ENCODE peak calls at places on chromosomes 16 and 17, in nine cellular contexts. One of them, this sample, is unnamed.

GRCh38 chr16:56350491-56351405 is 74.6 kb downstream of the AMFR start:
- DNase-seq in activated CD4-positive, alpha-beta T cell treated with anti-CD3 and anti-CD28 coated beads, Interleukin-2, amount 10 ng/mL, durations not matched to agents 7 days and 5 days: no peak
- DNase-seq in ELR: no peak
- DNase-seq in HEK293T: no peak
- DNase-seq in effector memory CD4-positive, alpha-beta T cell: no peak
- DNase-seq in myocyte: no peak
- DNase-seq in A172: no peak
- DNase-seq in T1000: no peak
- DNase-seq in stimulated activated CD4-positive, alpha-beta T cell treated with anti-CD3 and anti-CD28 coated beads, Interleukin-15, amount 100 ng/mL, for 24 hours: no peak
- DNase-seq in this sample: no peak

GRCh38 chr17:3866269-3866668 is 20.2 kb upstream of the NCBP3 start:
- DNase-seq in activated CD4-positive, alpha-beta T cell treated with anti-CD3 and anti-CD28 coated beads, Interleukin-2, amount 10 ng/mL, durations not matched to agents 7 days and 5 days: no peak
- DNase-seq in ELR: no peak
- DNase-seq in HEK293T: no peak
- DNase-seq in effector memory CD4-positive, alpha-beta T cell: no peak
- DNase-seq in myocyte: no peak
- DNase-seq in A172: no peak
- DNase-seq in T1000: no peak
- DNase-seq in stimulated activated CD4-positive, alpha-beta T cell treated with anti-CD3 and anti-CD28 coated beads, Interleukin-15, amount 100 ng/mL, for 24 hours: no peak
- DNase-seq in this sample: no peak

GRCh38 chr16:50942143-50942542 is 200.3 kb downstream of the CYLD start:
- DNase-seq in activated CD4-positive, alpha-beta T cell treated with anti-CD3 and anti-CD28 coated beads, Interleukin-2, amount 10 ng/mL, durations not matched to agents 7 days and 5 days: no peak
- DNase-seq in ELR: no peak
- DNase-seq in HEK293T: no peak
- DNase-seq in effector memory CD4-positive, alpha-beta T cell: no peak
- DNase-seq in myocyte: no peak
- DNase-seq in A172: no peak
- DNase-seq in T1000: no peak
- DNase-seq in stimulated activated CD4-positive, alpha-beta T cell treated with anti-CD3 and anti-CD28 coated beads, Interleukin-15, amount 100 ng/mL, for 24 hours: no peak
- DNase-seq in this sample: no peak

GRCh38 chr16:84115919-84116719 is 623 bp downstream of the MBTPS1 start:
- DNase-seq in activated CD4-positive, alpha-beta T cell treated with anti-CD3 and anti-CD28 coated beads, Interleukin-2, amount 10 ng/mL, durations not matched to agents 7 days and 5 days: peak
- DNase-seq in ELR: peak
- DNase-seq in HEK293T: no peak
- DNase-seq in effector memory CD4-positive, alpha-beta T cell: peak
- DNase-seq in myocyte: no peak
- DNase-seq in A172: peak
- DNase-seq in T1000: no peak
- DNase-seq in stimulated activated CD4-positive, alpha-beta T cell treated with anti-CD3 and anti-CD28 coated beads, Interleukin-15, amount 100 ng/mL, for 24 hours: peak
- DNase-seq in this sample: peak

GRCh38 chr17:78412403-78412802 is 34.0 kb downstream of the PGS1 start:
- DNase-seq in activated CD4-positive, alpha-beta T cell treated with anti-CD3 and anti-CD28 coated beads, Interleukin-2, amount 10 ng/mL, durations not matched to agents 7 days and 5 days: peak
- DNase-seq in ELR: peak
- DNase-seq in HEK293T: peak
- DNase-seq in effector memory CD4-positive, alpha-beta T cell: no peak
- DNase-seq in myocyte: peak
- DNase-seq in A172: no peak
- DNase-seq in T1000: no peak
- DNase-seq in stimulated activated CD4-positive, alpha-beta T cell treated with anti-CD3 and anti-CD28 coated beads, Interleukin-15, amount 100 ng/mL, for 24 hours: peak
- DNase-seq in this sample: peak

GRCh38 chr17:65742433-65743312 is 181.2 kb upstream of the AXIN2 start:
- DNase-seq in activated CD4-positive, alpha-beta T cell treated with anti-CD3 and anti-CD28 coated beads, Interleukin-2, amount 10 ng/mL, durations not matched to agents 7 days and 5 days: no peak
- DNase-seq in ELR: peak
- DNase-seq in HEK293T: no peak
- DNase-seq in effector memory CD4-positive, alpha-beta T cell: no peak
- DNase-seq in myocyte: peak
- DNase-seq in A172: peak
- DNase-seq in T1000: peak
- DNase-seq in stimulated activated CD4-positive, alpha-beta T cell treated with anti-CD3 and anti-CD28 coated beads, Interleukin-15, amount 100 ng/mL, for 24 hours: no peak
- DNase-seq in this sample: peak

GRCh38 chr17:45396496-45397205 is 36.0 kb downstream of the ARHGAP27 start:
- DNase-seq in activated CD4-positive, alpha-beta T cell treated with anti-CD3 and anti-CD28 coated beads, Interleukin-2, amount 10 ng/mL, durations not matched to agents 7 days and 5 days: no peak
- DNase-seq in ELR: no peak
- DNase-seq in HEK293T: no peak
- DNase-seq in effector memory CD4-positive, alpha-beta T cell: no peak
- DNase-seq in myocyte: no peak
- DNase-seq in A172: no peak
- DNase-seq in T1000: no peak
- DNase-seq in stimulated activated CD4-positive, alpha-beta T cell treated with anti-CD3 and anti-CD28 coated beads, Interleukin-15, amount 100 ng/mL, for 24 hours: no peak
- DNase-seq in this sample: no peak

GRCh38 chr17:77836557-77837041 is 121.9 kb upstream of the TNRC6C start:
- DNase-seq in activated CD4-positive, alpha-beta T cell treated with anti-CD3 and anti-CD28 coated beads, Interleukin-2, amount 10 ng/mL, durations not matched to agents 7 days and 5 days: no peak
- DNase-seq in ELR: peak
- DNase-seq in HEK293T: no peak
- DNase-seq in effector memory CD4-positive, alpha-beta T cell: no peak
- DNase-seq in myocyte: no peak
- DNase-seq in A172: peak
- DNase-seq in T1000: no peak
- DNase-seq in stimulated activated CD4-positive, alpha-beta T cell treated with anti-CD3 and anti-CD28 coated beads, Interleukin-15, amount 100 ng/mL, for 24 hours: peak
- DNase-seq in this sample: peak

GRCh38 chr16:14527411-14528044 is 102.5 kb downstream of the PARN start:
- DNase-seq in activated CD4-positive, alpha-beta T cell treated with anti-CD3 and anti-CD28 coated beads, Interleukin-2, amount 10 ng/mL, durations not matched to agents 7 days and 5 days: no peak
- DNase-seq in ELR: no peak
- DNase-seq in HEK293T: no peak
- DNase-seq in effector memory CD4-positive, alpha-beta T cell: no peak
- DNase-seq in myocyte: peak
- DNase-seq in A172: no peak
- DNase-seq in T1000: no peak
- DNase-seq in stimulated activated CD4-positive, alpha-beta T cell treated with anti-CD3 and anti-CD28 coated beads, Interleukin-15, amount 100 ng/mL, for 24 hours: no peak
- DNase-seq in this sample: peak

GRCh38 chr16:2817496-2818277 is 650 bp downstream of the PRSS21 start:
- DNase-seq in activated CD4-positive, alpha-beta T cell treated with anti-CD3 and anti-CD28 coated beads, Interleukin-2, amount 10 ng/mL, durations not matched to agents 7 days and 5 days: no peak
- DNase-seq in ELR: no peak
- DNase-seq in HEK293T: no peak
- DNase-seq in effector memory CD4-positive, alpha-beta T cell: no peak
- DNase-seq in myocyte: no peak
- DNase-seq in A172: no peak
- DNase-seq in T1000: no peak
- DNase-seq in stimulated activated CD4-positive, alpha-beta T cell treated with anti-CD3 and anti-CD28 coated beads, Interleukin-15, amount 100 ng/mL, for 24 hours: peak
- DNase-seq in this sample: no peak

GRCh38 chr16:54620197-54620596 is 310.5 kb upstream of the IRX5 start:
- DNase-seq in activated CD4-positive, alpha-beta T cell treated with anti-CD3 and anti-CD28 coated beads, Interleukin-2, amount 10 ng/mL, durations not matched to agents 7 days and 5 days: no peak
- DNase-seq in ELR: no peak
- DNase-seq in HEK293T: no peak
- DNase-seq in effector memory CD4-positive, alpha-beta T cell: no peak
- DNase-seq in myocyte: no peak
- DNase-seq in A172: no peak
- DNase-seq in T1000: no peak
- DNase-seq in stimulated activated CD4-positive, alpha-beta T cell treated with anti-CD3 and anti-CD28 coated beads, Interleukin-15, amount 100 ng/mL, for 24 hours: no peak
- DNase-seq in this sample: no peak

GRCh38 chr17:47423406-47424295 is 99.9 kb downstream of the EFCAB13 start:
- DNase-seq in activated CD4-positive, alpha-beta T cell treated with anti-CD3 and anti-CD28 coated beads, Interleukin-2, amount 10 ng/mL, durations not matched to agents 7 days and 5 days: no peak
- DNase-seq in ELR: peak
- DNase-seq in HEK293T: no peak
- DNase-seq in effector memory CD4-positive, alpha-beta T cell: no peak
- DNase-seq in myocyte: no peak
- DNase-seq in A172: no peak
- DNase-seq in T1000: no peak
- DNase-seq in stimulated activated CD4-positive, alpha-beta T cell treated with anti-CD3 and anti-CD28 coated beads, Interleukin-15, amount 100 ng/mL, for 24 hours: peak
- DNase-seq in this sample: no peak

GRCh38 chr17:4583796-4584124 is 569 bp upstream of the SMTNL2 start:
- DNase-seq in activated CD4-positive, alpha-beta T cell treated with anti-CD3 and anti-CD28 coated beads, Interleukin-2, amount 10 ng/mL, durations not matched to agents 7 days and 5 days: no peak
- DNase-seq in ELR: peak
- DNase-seq in HEK293T: peak
- DNase-seq in effector memory CD4-positive, alpha-beta T cell: no peak
- DNase-seq in myocyte: peak
- DNase-seq in A172: no peak
- DNase-seq in T1000: no peak
- DNase-seq in stimulated activated CD4-positive, alpha-beta T cell treated with anti-CD3 and anti-CD28 coated beads, Interleukin-15, amount 100 ng/mL, for 24 hours: peak
- DNase-seq in this sample: peak

GRCh38 chr16:30697264-30698138 is 1.5 kb upstream of the SRCAP start:
- DNase-seq in activated CD4-positive, alpha-beta T cell treated with anti-CD3 and anti-CD28 coated beads, Interleukin-2, amount 10 ng/mL, durations not matched to agents 7 days and 5 days: no peak
- DNase-seq in ELR: peak
- DNase-seq in HEK293T: peak
- DNase-seq in effector memory CD4-positive, alpha-beta T cell: no peak
- DNase-seq in myocyte: no peak
- DNase-seq in A172: no peak
- DNase-seq in T1000: no peak
- DNase-seq in stimulated activated CD4-positive, alpha-beta T cell treated with anti-CD3 and anti-CD28 coated beads, Interleukin-15, amount 100 ng/mL, for 24 hours: no peak
- DNase-seq in this sample: peak

GRCh38 chr16:64933890-64934289 is 188.0 kb downstream of the CDH11 start:
- DNase-seq in activated CD4-positive, alpha-beta T cell treated with anti-CD3 and anti-CD28 coated beads, Interleukin-2, amount 10 ng/mL, durations not matched to agents 7 days and 5 days: no peak
- DNase-seq in ELR: no peak
- DNase-seq in HEK293T: no peak
- DNase-seq in effector memory CD4-positive, alpha-beta T cell: no peak
- DNase-seq in myocyte: peak
- DNase-seq in A172: no peak
- DNase-seq in T1000: no peak
- DNase-seq in stimulated activated CD4-positive, alpha-beta T cell treated with anti-CD3 and anti-CD28 coated beads, Interleukin-15, amount 100 ng/mL, for 24 hours: no peak
- DNase-seq in this sample: no peak

This sample was measured in GM23248.